ENCODE peak calls at places on chromosome 17, in four cellular contexts. N is HAP-1; A is H1; J is CD8-positive, alpha-beta memory T cell. W is an unnamed sample.

GRCh38 chr17:41421116-41421515 is 3.3 kb downstream of the KRT37 start:
- DNase-seq in J (no peak), N (no peak), A (no peak), W (no peak)

GRCh38 chr17:10197721-10198508 is 491 bp downstream of the GAS7 start:
- DNase-seq in J (no peak), A (no peak), N (no peak), W (no peak)

GRCh38 chr17:73058022-73058421 is 34.5 kb downstream of the SLC39A11 start:
- DNase-seq in N (no peak), J (no peak), A (no peak), W (no peak)

GRCh38 chr17:29962656-29963055 is 21.2 kb downstream of the EFCAB5 start:
- DNase-seq in N (no peak), A (no peak), J (no peak), W (no peak)

GRCh38 chr17:75400326-75400939 is 5.0 kb downstream of the GRB2 start:
- DNase-seq in A (no peak), N (no peak), J (no peak), W (no peak)

GRCh38 chr17:1180958-1181768 is 1.4 kb upstream of the ABR start:
- DNase-seq in N (no peak), J (no peak), A (peak; percentile 69), W (no peak)

GRCh38 chr17:2362416-2362815 is 25.1 kb downstream of the SGSM2 start:
- DNase-seq in J (no peak), A (no peak), N (no peak), W (no peak)

GRCh38 chr17:13957636-13958035 is 111.7 kb upstream of the COX10 start:
- DNase-seq in J (no peak), N (no peak), A (no peak), W (no peak)

GRCh38 chr17:43950554-43950953 is 3.2 kb downstream of the PYY start:
- DNase-seq in N (no peak), A (no peak), J (no peak), W (no peak)

GRCh38 chr17:45825792-45826191 is 18.9 kb upstream of the SPPL2C start:
- DNase-seq in A (no peak), N (no peak), J (no peak), W (no peak)

GRCh38 chr17:53150101-53150698 is 672.5 kb upstream of the KIF2B start:
- DNase-seq in N (no peak), J (no peak), A (no peak), W (no peak)

GRCh38 chr17:41976142-41976768 is 9.7 kb downstream of the CNP start:
- DNase-seq in A (no peak), N (no peak), J (no peak), W (no peak)

GRCh38 chr17:17924857-17925250 is 47.3 kb downstream of the TOM1L2 start:
- DNase-seq in A (no peak), N (no peak), J (no peak), W (no peak)

GRCh38 chr17:61422116-61422799 is 22.6 kb downstream of the TBX2 start:
- DNase-seq in N (no peak), J (no peak), A (no peak), W (no peak)

GRCh38 chr17:76204277-76204676 is 36.0 kb downstream of the RNF157 start:
- DNase-seq in A (no peak), J (no peak), N (no peak), W (no peak)

GRCh38 chr17:66268247-66268927 is 34.0 kb upstream of the PRKCA start:
- DNase-seq in A (no peak), N (no peak), J (no peak), W (no peak)

GRCh38 chr17:80228477-80228876 is 8.2 kb downstream of the SLC26A11 start:
- DNase-seq in A (no peak), N (no peak), J (no peak), W (no peak)

GRCh38 chr17:3966720-3967363 is 2.6 kb upstream of the ATP2A3 start:
- DNase-seq in A (no peak), N (no peak), J (no peak), W (no peak)

GRCh38 chr17:5705081-5705875 is 121.0 kb upstream of the NLRP1 start:
- DNase-seq in A (peak; percentile 80), J (no peak), N (no peak), W (no peak)

GRCh38 chr17:52995127-52995526 is 827.6 kb upstream of the KIF2B start:
- DNase-seq in A (no peak), N (no peak), J (no peak), W (no peak)

GRCh38 chr17:62625870-62626200 is 1.6 kb upstream of the MRC2 start:
- DNase-seq in A (no peak), N (no peak), J (no peak), W (no peak)

GRCh38 chr17:44323359-44324091 is 1.1 kb downstream of the SLC25A39 start:
- DNase-seq in A (no peak), J (no peak), N (no peak), W (no peak)

GRCh38 chr17:17830740-17831207 is 6.0 kb downstream of the SREBF1 start:
- DNase-seq in J (no peak), N (no peak), A (no peak), W (peak; percentile 75)

GRCh38 chr17:79695293-79696158 is 35.2 kb upstream of the ENPP7 start:
- DNase-seq in J (no peak), N (no peak), A (no peak), W (no peak)

GRCh38 chr17:1122681-1123396 is 56.9 kb downstream of the ABR start:
- DNase-seq in N (peak; percentile 59), A (peak; percentile 98), J (peak; percentile 86), W (peak; percentile 91)

GRCh38 chr17:78224226-78225087 is 7.0 kb upstream of the TMEM235 start:
- DNase-seq in J (no peak), A (no peak), N (no peak), W (no peak)

GRCh38 chr17:44198721-44199552 is 747 bp downstream of the ATXN7L3 start:
- DNase-seq in J (peak; percentile 75), A (peak; percentile 74), N (peak; percentile 39), W (peak; percentile 67)

GRCh38 chr17:45776896-45777295 is 7.2 kb upstream of the CRHR1 start:
- DNase-seq in A (no peak), N (no peak), J (no peak), W (no peak)

GRCh38 chr17:48871551-48872351 is 20.8 kb upstream of the ATP5MC1 start:
- DNase-seq in N (no peak), A (no peak), J (no peak), W (peak; percentile 99)

GRCh38 chr17:1577657-1578428 is 15.3 kb upstream of the PITPNA start:
- DNase-seq in N (no peak), A (no peak), J (no peak), W (no peak)

GRCh38 chr17:63848834-63849689 is 6.6 kb upstream of the SMARCD2 start:
- DNase-seq in N (no peak), J (peak; percentile 92), A (peak; percentile 100), W (peak; percentile 98)

GRCh38 chr17:27336217-27336616 is 42.3 kb downstream of the WSB1 start:
- DNase-seq in J (no peak), A (no peak), N (no peak), W (no peak)

GRCh38 chr17:76371656-76372628 is 12.5 kb upstream of the SPHK1 start:
- DNase-seq in A (no peak), N (no peak), J (no peak), W (no peak)

GRCh38 chr17:37261286-37261685 is 114.5 kb upstream of the C17orf78 start:
- DNase-seq in N (no peak), J (no peak), A (no peak), W (no peak)

GRCh38 chr17:62870581-62870964 is 62.5 kb upstream of the MARCHF10 start:
- DNase-seq in J (no peak), A (peak; percentile 49), N (no peak), W (no peak)

GRCh38 chr17:17236295-17237025 is 508 bp downstream of the FLCN start:
- DNase-seq in A (no peak), N (peak; percentile 15), J (no peak), W (no peak)

GRCh38 chr17:30599424-30600061 is 122.3 kb downstream of the GOSR1 start:
- DNase-seq in N (peak; percentile 8), J (no peak), A (no peak), W (no peak)

GRCh38 chr17:45234641-45235040 is 13.0 kb downstream of the FMNL1 start:
- DNase-seq in N (peak; percentile 21), J (peak; percentile 67), A (peak; percentile 73), W (peak; percentile 76)

GRCh38 chr17:51144266-51145022 is 8.9 kb upstream of the NME1 start:
- DNase-seq in N (no peak), J (no peak), A (no peak), W (no peak)

GRCh38 chr17:81906476-81907218 is 4.6 kb downstream of the PCYT2 start:
- DNase-seq in A (no peak), J (no peak), N (no peak), W (no peak)
- H3K36me3 ChIP-seq in A (no peaks in the 10 kb centered on the region), J (no peaks in the 10 kb centered on the region), N (peaks cover 34% of the 10 kb centered on the region), W (peaks cover 12% of the 10 kb centered on the region)

GRCh38 chr17:70127221-70127873 is 42.0 kb upstream of the KCNJ2 start:
- DNase-seq in N (no peak), J (no peak), A (no peak), W (no peak)

GRCh38 chr17:70123193-70123592 is 46.1 kb upstream of the KCNJ2 start:
- DNase-seq in N (no peak), J (no peak), A (no peak), W (no peak)

GRCh38 chr17:70121136-70121535 is 46.1 kb downstream of the KCNJ16 start:
- DNase-seq in N (no peak), J (no peak), A (no peak), W (no peak)

GRCh38 chr17:70128727-70129238 is 40.5 kb upstream of the KCNJ2 start:
- DNase-seq in J (no peak), A (no peak), N (no peak), W (no peak)

GRCh38 chr17:70124723-70125122 is 44.6 kb upstream of the KCNJ2 start:
- DNase-seq in J (no peak), A (no peak), N (no peak), W (no peak)
- H3K36me3 ChIP-seq in J (no peaks in the 10 kb centered on the region), A (no peaks in the 10 kb centered on the region), N (no peaks in the 10 kb centered on the region), W (no peaks in the 10 kb centered on the region)

GRCh38 chr17:82801377-82801970 is 38.3 kb downstream of the ZNF750 start:
- DNase-seq in N (no peak), A (no peak), J (no peak), W (no peak)

GRCh38 chr17:82803606-82804005 is 36.2 kb downstream of the ZNF750 start:
- DNase-seq in N (no peak), A (no peak), J (no peak), W (no peak)

GRCh38 chr17:82802141-82802540 is 37.7 kb downstream of the ZNF750 start:
- DNase-seq in A (no peak), N (no peak), J (no peak), W (no peak)

GRCh38 chr17:82804442-82805191 is 35.2 kb downstream of the ZNF750 start:
- DNase-seq in A (no peak), J (no peak), N (no peak), W (no peak)

GRCh38 chr17:82803185-82803584 is 36.6 kb downstream of the ZNF750 start:
- DNase-seq in J (no peak), A (no peak), N (no peak), W (no peak)
- H3K36me3 ChIP-seq in J (peaks cover 4% of the 10 kb centered on the region), A (peaks cover 15% of the 10 kb centered on the region), N (peaks cover 69% of the 10 kb centered on the region), W (peaks cover 5% of the 10 kb centered on the region)

GRCh38 chr17:15981208-15981607 is 18.3 kb downstream of the ZSWIM7 start:
- DNase-seq in N (no peak), J (no peak), A (no peak), W (no peak)

GRCh38 chr17:15978606-15979005 is 20.9 kb downstream of the ZSWIM7 start:
- DNase-seq in A (no peak), N (no peak), J (no peak), W (no peak)

GRCh38 chr17:15981646-15982580 is 17.6 kb downstream of the ZSWIM7 start:
- DNase-seq in N (no peak), A (no peak), J (no peak), W (no peak)

GRCh38 chr17:15973834-15974233 is 25.7 kb downstream of the ZSWIM7 start:
- DNase-seq in J (no peak), N (no peak), A (no peak), W (no peak)

GRCh38 chr17:15977894-15978293 is 21.6 kb downstream of the ZSWIM7 start:
- DNase-seq in J (no peak), A (no peak), N (no peak), W (no peak)
- H3K36me3 ChIP-seq in J (peaks cover 9% of the 10 kb centered on the region), A (peaks cover 6% of the 10 kb centered on the region), N (peaks cover 13% of the 10 kb centered on the region), W (no peaks in the 10 kb centered on the region)

W was measured in Caco-2.